ENCODE peak calls at places on chromosomes 2 and 18, in five cellular contexts. F, H, P, Q and Y are unnamed samples.

GRCh38 chr18:50507120-50507590 is 52.7 kb upstream of the MAPK4 start:
- DNase-seq in F (peak; percentile 34), H (peak; percentile 58), P (peak; percentile 59), Q (peak; percentile 60), Y (no peak)

GRCh38 chr2:127081826-127082633 is 24.9 kb downstream of the BIN1 start:
- DNase-seq in F (no peak), H (no peak), P (no peak), Q (no peak), Y (peak; percentile 63)

GRCh38 chr2:30197570-30197969 is 33.8 kb upstream of the LBH start:
- DNase-seq in F (no peak), H (no peak), P (no peak), Q (no peak), Y (no peak)

GRCh38 chr2:117724035-117724434 is 90.5 kb upstream of the DDX18 start:
- DNase-seq in F (no peak), H (no peak), P (no peak), Q (no peak), Y (no peak)

GRCh38 chr2:37635359-37636208 is 35.9 kb downstream of the CDC42EP3 start:
- DNase-seq in F (no peak), H (no peak), P (no peak), Q (no peak), Y (peak; percentile 46)

GRCh38 chr2:10813085-10813748 is 632 bp upstream of the PDIA6 start:
- DNase-seq in F (no peak), H (no peak), P (no peak), Q (no peak), Y (no peak)

GRCh38 chr18:13220326-13220991 is 1.9 kb downstream of the LDLRAD4 start:
- DNase-seq in F (no peak), H (no peak), P (no peak), Q (no peak), Y (no peak)

GRCh38 chr2:32464441-32464840 is 107.6 kb downstream of the BIRC6 start:
- DNase-seq in F (no peak), H (no peak), P (no peak), Q (no peak), Y (no peak)

GRCh38 chr2:9291866-9292265 is 85.3 kb downstream of the ASAP2 start:
- DNase-seq in F (no peak), H (no peak), P (no peak), Q (no peak), Y (no peak)

GRCh38 chr2:43737097-43737854 is 36.6 kb upstream of the DYNC2LI1 start:
- DNase-seq in F (no peak), H (peak; percentile 31), P (no peak), Q (no peak), Y (no peak)

GRCh38 chr2:146669735-146670134 is 1175.1 kb upstream of the ACVR2A start:
- DNase-seq in F (no peak), H (peak; percentile 17), P (no peak), Q (no peak), Y (no peak)

GRCh38 chr18:35376393-35376741 is 770 bp downstream of the ZNF396 start:
- DNase-seq in F (peak; percentile 5), H (no peak), P (peak; percentile 23), Q (peak; percentile 36), Y (no peak)

GRCh38 chr18:50647792-50648191 is 87.9 kb downstream of the MAPK4 start:
- DNase-seq in F (no peak), H (no peak), P (no peak), Q (no peak), Y (no peak)